ENCODE peak calls at places on chromosomes 7 and 10, in six cellular contexts. B is brain microvascular endothelial cell, W is pancreas, Z is Calu3, V is HFF-Myc, N is prostate gland. H is an unnamed sample.

GRCh38 chr7:36283171-36283570 is 106.5 kb upstream of the ANLN start:
- DNase-seq in B (no peak), W (no peak), Z (no peak), V (no peak), N (no peak), H (no peak)

GRCh38 chr7:82007315-82007714 is 237.5 kb upstream of the HGF start:
- DNase-seq in B (no peak), W (no peak), Z (no peak), V (no peak), N (no peak), H (no peak)

GRCh38 chr7:100120518-100121085 is 1.2 kb downstream of the CNPY4 start:
- DNase-seq in B (no peak), W (no peak), Z (no peak), V (no peak), N (no peak), H (no peak)

GRCh38 chr10:98534046-98534445 is 87.3 kb upstream of the HPS1 start:
- DNase-seq in B (no peak), W (no peak), Z (no peak), V (no peak), N (no peak), H (no peak)

GRCh38 chr7:22833113-22833512 is 10.5 kb upstream of the TOMM7 start:
- DNase-seq in B (no peak), W (no peak), Z (no peak), V (no peak), N (no peak), H (no peak)

GRCh38 chr10:113047963-113048781 is 98.1 kb downstream of the TCF7L2 start:
- DNase-seq in B (no peak), W (no peak), Z (no peak), V (no peak), N (no peak), H (no peak)

GRCh38 chr10:85642421-85643170 is 724.0 kb downstream of the GRID1 start:
- DNase-seq in B (peak), W (no peak), Z (peak), V (no peak), N (peak), H (no peak)

GRCh38 chr7:105691692-105692564 is 110.6 kb upstream of the EFCAB10 start:
- DNase-seq in B (peak), W (peak), Z (peak), V (peak), N (peak), H (peak)

GRCh38 chr7:26925768-26926167 is 61.4 kb upstream of the SKAP2 start:
- DNase-seq in B (no peak), W (no peak), Z (no peak), V (no peak), N (no peak), H (no peak)

GRCh38 chr7:137908106-137908505 is 61.3 kb upstream of the DGKI start:
- DNase-seq in B (no peak), W (no peak), Z (no peak), V (no peak), N (no peak), H (no peak)

DNA sequence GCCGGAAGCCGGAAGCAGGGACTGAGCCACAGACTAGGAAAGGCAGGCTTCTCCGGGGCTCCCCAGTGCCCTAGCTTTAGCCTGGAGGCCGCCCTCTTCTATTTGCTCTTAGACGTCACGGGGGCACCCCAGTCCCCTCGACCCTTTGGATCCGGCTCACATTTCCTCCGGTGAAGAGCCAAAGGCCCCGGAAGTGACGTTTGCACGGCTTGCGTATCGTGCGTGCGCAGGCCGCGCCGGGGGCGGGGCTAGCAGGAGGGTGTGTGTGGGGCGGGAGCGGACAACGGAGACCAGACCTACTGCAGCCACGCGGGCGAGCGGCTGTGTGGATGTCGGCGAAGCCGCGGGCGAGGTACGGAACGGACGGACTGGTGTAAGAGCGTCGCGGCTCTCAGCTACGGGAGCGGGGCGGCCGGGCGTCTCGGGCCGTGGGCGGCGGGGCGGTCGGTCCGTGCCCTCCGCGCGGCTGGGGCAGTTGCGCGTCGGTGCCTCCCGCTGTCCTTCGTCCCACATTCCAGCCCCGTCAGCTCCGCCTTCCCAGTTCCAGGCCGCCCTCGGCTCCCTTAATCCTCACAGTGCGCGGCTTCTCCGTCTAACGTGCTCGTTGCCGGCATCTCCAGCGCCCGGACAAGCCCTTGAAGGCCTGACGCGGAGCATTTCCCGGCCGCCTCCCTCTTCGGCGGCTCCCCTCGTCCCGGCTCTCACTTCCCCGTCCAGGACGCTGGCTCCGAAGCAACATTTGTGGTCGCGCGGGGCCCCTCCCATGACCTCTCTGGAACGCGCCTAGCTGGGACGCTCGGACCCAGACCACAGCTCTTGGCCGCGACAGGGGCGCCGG is 25.8 kb downstream of the KCTD7 start:
- DNase-seq in B (peak), W (peak), Z (peak), V (peak), N (peak), H (peak)
- TF ChIP-seq CTCF in B (no peak), W (no peak), Z (no peak), V (no peak), N (no peak), H (no peak)

GRCh38 chr7:90839892-90840291 is 243.8 kb downstream of the CDK14 start:
- DNase-seq in B (no peak), W (no peak), Z (no peak), V (no peak), N (no peak), H (no peak)

GRCh38 chr7:90835861-90836260 is 239.7 kb downstream of the CDK14 start:
- DNase-seq in B (no peak), W (no peak), Z (no peak), V (no peak), N (no peak), H (no peak)

GRCh38 chr7:90841759-90842429 is 245.8 kb downstream of the CDK14 start:
- DNase-seq in B (no peak), W (no peak), Z (no peak), V (no peak), N (no peak), H (no peak)

GRCh38 chr7:90836937-90837336 is 240.8 kb downstream of the CDK14 start:
- DNase-seq in B (no peak), W (no peak), Z (no peak), V (peak), N (no peak), H (no peak)

DNA sequence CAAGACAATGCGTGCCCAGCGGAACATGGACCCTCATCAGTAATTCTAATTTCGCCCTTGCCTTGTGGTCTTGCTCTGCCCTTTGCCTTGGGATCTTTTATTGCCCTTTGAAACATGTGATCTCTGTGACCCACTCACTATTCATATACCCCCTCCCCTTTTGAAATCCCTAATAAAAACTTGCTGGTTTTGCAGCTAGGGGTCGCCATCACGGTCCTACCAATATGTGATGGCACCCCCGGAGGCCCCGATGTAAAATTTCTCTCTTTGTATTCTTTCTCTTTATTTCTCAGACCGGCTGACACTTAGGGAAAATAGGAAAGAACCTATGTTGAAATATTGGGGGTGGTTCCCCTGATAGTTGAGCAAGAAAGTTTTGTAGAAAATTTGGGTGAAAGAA is 242.7 kb downstream of the CDK14 start:
- DNase-seq in B (no peak), W (no peak), Z (peak), V (no peak), N (no peak), H (no peak)
- TF ChIP-seq CTCF in B (no peak), W (no peak), Z (no peak), V (no peak), N (no peak), H (no peak)

GRCh38 chr10:100103581-100103980 is 21.9 kb upstream of the CPN1 start:
- DNase-seq in B (peak), W (no peak), Z (no peak), V (no peak), N (no peak), H (no peak)

GRCh38 chr10:100106865-100107264 is 25.2 kb upstream of the CPN1 start:
- DNase-seq in B (no peak), W (no peak), Z (no peak), V (no peak), N (no peak), H (no peak)

GRCh38 chr10:100100651-100101525 is 19.2 kb upstream of the CPN1 start:
- DNase-seq in B (peak), W (no peak), Z (no peak), V (peak), N (no peak), H (no peak)

GRCh38 chr10:100104300-100104699 is 22.6 kb upstream of the CPN1 start:
- DNase-seq in B (no peak), W (no peak), Z (no peak), V (no peak), N (no peak), H (no peak)

GRCh38 chr10:100101526-100102076 is 19.9 kb upstream of the CPN1 start:
- DNase-seq in B (no peak), W (no peak), Z (no peak), V (no peak), N (no peak), H (no peak)
- TF ChIP-seq CTCF in B (no peak), W (no peak), Z (no peak), V (no peak), N (no peak), H (no peak)

GRCh38 chr7:136104269-136104603 is 127.1 kb upstream of the MTPN start:
- DNase-seq in B (no peak), W (no peak), Z (no peak), V (no peak), N (no peak), H (no peak)
- TF ChIP-seq CTCF in B (no peak), W (no peak), Z (no peak), V (no peak), N (no peak), H (no peak)

GRCh38 chr7:6578114-6579084 is 1.1 kb downstream of the ZDHHC4 start:
- DNase-seq in B (no peak), W (no peak), Z (no peak), V (no peak), N (no peak), H (no peak)

GRCh38 chr7:6577369-6578113 is at the start of gene ZDHHC4:
- DNase-seq in B (peak), W (peak), Z (peak), V (peak), N (peak), H (peak)

GRCh38 chr7:6575246-6576023 is 1.8 kb upstream of the ZDHHC4 start:
- DNase-seq in B (no peak), W (no peak), Z (no peak), V (no peak), N (no peak), H (no peak)

GRCh38 chr7:6579446-6579845 is 2.2 kb downstream of the ZDHHC4 start:
- DNase-seq in B (peak), W (no peak), Z (no peak), V (no peak), N (no peak), H (no peak)

DNA sequence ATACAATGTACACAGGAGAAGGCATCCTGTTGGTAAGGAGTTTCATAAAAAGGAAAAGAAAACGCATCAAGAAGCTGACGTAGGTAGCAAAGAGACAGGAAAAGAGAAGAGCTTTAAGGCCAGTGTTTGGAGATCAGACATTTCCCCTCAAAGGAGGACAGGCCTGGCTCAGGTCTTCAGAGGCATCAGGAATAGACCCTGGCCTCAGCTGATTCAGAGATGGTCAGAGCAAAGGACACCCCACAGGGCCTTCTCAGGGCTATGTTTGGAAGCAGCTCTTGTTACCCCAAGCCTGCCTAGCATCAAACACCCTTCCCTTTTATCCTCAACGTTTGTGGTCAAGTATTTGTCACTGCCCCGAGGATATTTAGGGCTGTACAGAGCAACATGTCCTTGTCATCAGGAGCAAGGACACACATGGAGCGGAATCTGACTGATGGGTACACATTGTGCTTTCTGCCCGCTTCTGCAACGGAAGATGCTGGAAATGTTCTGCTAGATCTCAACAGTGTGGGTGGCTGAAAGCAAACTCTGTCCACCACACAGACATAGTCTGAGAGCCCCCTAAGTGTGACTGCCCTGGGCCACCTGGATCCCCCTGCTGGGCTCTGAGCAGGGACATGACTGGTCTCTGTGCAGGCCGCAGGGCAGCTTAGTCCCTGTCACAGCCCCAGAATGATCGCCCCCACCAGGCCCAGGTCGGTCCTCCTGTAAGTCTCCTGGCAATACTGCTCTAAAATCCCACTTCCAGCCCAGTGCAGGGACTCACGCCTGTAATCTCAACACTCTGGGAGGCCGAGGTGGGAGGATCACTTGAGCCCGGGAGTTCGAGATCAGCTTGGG is 1.0 kb upstream of the ZDHHC4 start:
- DNase-seq in B (no peak), W (no peak), Z (peak), V (no peak), N (no peak), H (no peak)
- TF ChIP-seq CTCF in B (no peak), W (no peak), Z (no peak), V (no peak), N (no peak), H (no peak)

GRCh38 chr10:34522542-34522941 is 292.6 kb downstream of the PARD3 start:
- DNase-seq in B (peak), W (no peak), Z (no peak), V (no peak), N (no peak), H (no peak)
- TF ChIP-seq CTCF in B (peak), W (no peak), Z (no peak), V (no peak), N (no peak), H (no peak)